ENCODE peak calls at places on chromosomes 4 and X, in six cellular contexts. One of them, this sample, is unnamed.

GRCh38 chr4:36399762-36400353 is 118.4 kb downstream of the DTHD1 start:
- DNase-seq in HepG2: peak; percentile 2
- DNase-seq in GM12878: peak; percentile 24
- DNase-seq in HCT116: no peak
- DNase-seq in H1: no peak
- DNase-seq in endothelial cell of umbilical vein: peak; percentile 5
- DNase-seq in this sample: no peak

GRCh38 chr4:76651616-76652015 is 216.6 kb downstream of the SHROOM3 start:
- DNase-seq in H1: no peak
- DNase-seq in endothelial cell of umbilical vein: no peak
- DNase-seq in GM12878: no peak
- DNase-seq in HCT116: no peak
- DNase-seq in HepG2: no peak
- DNase-seq in this sample: no peak

GRCh38 chrX:102651968-102652744 is 873 bp downstream of the GPRASP1 start:
- DNase-seq in H1: no peak
- DNase-seq in GM12878: no peak
- DNase-seq in HepG2: no peak
- DNase-seq in HCT116: no peak
- DNase-seq in endothelial cell of umbilical vein: peak; percentile 18
- DNase-seq in this sample: no peak

GRCh38 chr4:17717301-17717700 is 64.1 kb downstream of the FAM184B start:
- DNase-seq in HCT116: no peak
- DNase-seq in GM12878: no peak
- DNase-seq in H1: no peak
- DNase-seq in HepG2: no peak
- DNase-seq in endothelial cell of umbilical vein: no peak
- DNase-seq in this sample: peak; percentile 18

GRCh38 chr4:130359537-130359936 is 1263.6 kb downstream of the C4orf33 start:
- DNase-seq in H1: no peak
- DNase-seq in HepG2: peak; percentile 1
- DNase-seq in GM12878: no peak
- DNase-seq in HCT116: peak; percentile 6
- DNase-seq in endothelial cell of umbilical vein: peak; percentile 48
- DNase-seq in this sample: peak; percentile 20

GRCh38 chr4:85084371-85085170 is 118.1 kb upstream of the WDFY3 start:
- DNase-seq in endothelial cell of umbilical vein: peak; percentile 67
- DNase-seq in GM12878: no peak
- DNase-seq in HCT116: peak; percentile 75
- DNase-seq in HepG2: peak; percentile 60
- DNase-seq in H1: no peak
- DNase-seq in this sample: peak; percentile 71

GRCh38 chr4:86302242-86302641 is 57.6 kb downstream of the MAPK10 start:
- DNase-seq in endothelial cell of umbilical vein: peak; percentile 85
- DNase-seq in GM12878: no peak
- DNase-seq in HCT116: no peak
- DNase-seq in H1: no peak
- DNase-seq in HepG2: peak; percentile 3
- DNase-seq in this sample: no peak

GRCh38 chr4:59968796-59969195 is 1231.3 kb upstream of the ADGRL3 start:
- DNase-seq in H1: no peak
- DNase-seq in HCT116: no peak
- DNase-seq in GM12878: no peak
- DNase-seq in endothelial cell of umbilical vein: no peak
- DNase-seq in HepG2: no peak
- DNase-seq in this sample: no peak

GRCh38 chrX:87425618-87426017 is 92.0 kb upstream of the KLHL4 start:
- DNase-seq in GM12878: no peak
- DNase-seq in H1: no peak
- DNase-seq in HepG2: no peak
- DNase-seq in endothelial cell of umbilical vein: no peak
- DNase-seq in HCT116: no peak
- DNase-seq in this sample: no peak

GRCh38 chr4:186536285-186536684 is 19.1 kb downstream of the MTNR1A start:
- DNase-seq in GM12878: no peak
- DNase-seq in H1: no peak
- DNase-seq in HCT116: peak; percentile 48
- DNase-seq in endothelial cell of umbilical vein: no peak
- DNase-seq in HepG2: peak; percentile 8
- DNase-seq in this sample: no peak

GRCh38 chrX:44264936-44265335 is 78.5 kb downstream of the EFHC2 start:
- DNase-seq in HepG2: no peak
- DNase-seq in GM12878: no peak
- DNase-seq in H1: no peak
- DNase-seq in HCT116: no peak
- DNase-seq in endothelial cell of umbilical vein: no peak
- DNase-seq in this sample: no peak

GRCh38 chr4:104915864-104916263 is 230.8 kb upstream of the TET2 start:
- DNase-seq in HCT116: no peak
- DNase-seq in H1: no peak
- DNase-seq in endothelial cell of umbilical vein: no peak
- DNase-seq in HepG2: peak; percentile 12
- DNase-seq in GM12878: no peak
- DNase-seq in this sample: no peak

GRCh38 chrX:152926279-152926678 is 28.4 kb downstream of the ZNF185 start:
- DNase-seq in GM12878: no peak
- DNase-seq in HCT116: peak; percentile 64
- DNase-seq in endothelial cell of umbilical vein: peak; percentile 72
- DNase-seq in HepG2: peak; percentile 75
- DNase-seq in H1: no peak
- DNase-seq in this sample: no peak

GRCh38 chr4:138611017-138611416 is 368.9 kb upstream of the SLC7A11 start:
- DNase-seq in GM12878: no peak
- DNase-seq in HCT116: no peak
- DNase-seq in H1: no peak
- DNase-seq in HepG2: no peak
- DNase-seq in endothelial cell of umbilical vein: no peak
- DNase-seq in this sample: no peak

GRCh38 chr4:42638993-42639392 is 17.9 kb downstream of the ATP8A1 start:
- DNase-seq in HCT116: no peak
- DNase-seq in H1: no peak
- DNase-seq in endothelial cell of umbilical vein: no peak
- DNase-seq in GM12878: peak; percentile 92
- DNase-seq in HepG2: no peak
- DNase-seq in this sample: no peak

GRCh38 chrX:39601193-39602085 is 496.3 kb downstream of the BCOR start:
- DNase-seq in H1: no peak
- DNase-seq in GM12878: no peak
- DNase-seq in HepG2: no peak
- DNase-seq in endothelial cell of umbilical vein: no peak
- DNase-seq in HCT116: no peak
- DNase-seq in this sample: no peak

GRCh38 chr4:48899950-48900349 is 6.6 kb downstream of the OCIAD2 start:
- DNase-seq in HepG2: no peak
- DNase-seq in H1: no peak
- DNase-seq in HCT116: no peak
- DNase-seq in GM12878: no peak
- DNase-seq in endothelial cell of umbilical vein: peak; percentile 25
- DNase-seq in this sample: no peak

GRCh38 chrX:133838761-133839676 is 146.4 kb downstream of the GPC3 start:
- DNase-seq in endothelial cell of umbilical vein: peak; percentile 30
- DNase-seq in HepG2: no peak
- DNase-seq in HCT116: peak; percentile 3
- DNase-seq in H1: peak; percentile 3
- DNase-seq in GM12878: no peak
- DNase-seq in this sample: peak; percentile 5

GRCh38 chr4:169410839-169411770 is 140.3 kb upstream of the SH3RF1 start:
- DNase-seq in HCT116: no peak
- DNase-seq in endothelial cell of umbilical vein: peak; percentile 18
- DNase-seq in GM12878: peak; percentile 93
- DNase-seq in H1: no peak
- DNase-seq in HepG2: no peak
- DNase-seq in this sample: peak; percentile 5
- TF ChIP-seq POLR2AphosphoS5 in HCT116: no peak
- TF ChIP-seq POLR2AphosphoS5 in endothelial cell of umbilical vein: no peak
- TF ChIP-seq POLR2AphosphoS5 in GM12878: peak; percentile 74
- TF ChIP-seq POLR2AphosphoS5 in H1: no peak
- TF ChIP-seq POLR2AphosphoS5 in HepG2: no peak
- TF ChIP-seq POLR2AphosphoS5 in this sample: no peak

DNA sequence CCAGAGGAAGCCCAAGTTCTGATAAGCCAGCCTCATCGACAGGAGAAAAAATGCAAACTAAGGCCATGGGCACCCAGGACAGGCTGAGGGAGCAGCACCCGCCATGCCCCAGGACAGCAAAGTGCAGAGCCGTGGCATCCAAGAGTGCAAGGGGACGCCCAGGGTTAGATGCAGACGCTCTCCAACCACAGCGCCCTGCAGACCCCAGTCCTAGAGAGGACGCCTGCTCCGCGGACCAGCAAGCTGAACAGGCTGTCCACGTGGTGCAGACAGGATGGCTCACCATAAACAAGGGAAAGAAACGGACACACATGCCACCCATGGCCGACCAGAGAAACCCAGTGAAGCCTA is 32.6 kb downstream of the GAK start:
- DNase-seq in endothelial cell of umbilical vein: no peak
- DNase-seq in HCT116: no peak
- DNase-seq in HepG2: no peak
- DNase-seq in GM12878: no peak
- DNase-seq in H1: no peak
- DNase-seq in this sample: no peak
- TF ChIP-seq EZH2 in endothelial cell of umbilical vein: no peak
- TF ChIP-seq EZH2 in HCT116: no peak
- TF ChIP-seq EZH2 in HepG2: no peak
- TF ChIP-seq EZH2 in GM12878: no peak
- TF ChIP-seq EZH2 in H1: no peak
- TF ChIP-seq EZH2 in this sample: no peak

GRCh38 chrX:1422135-1422465 is 30.2 kb upstream of the SLC25A6 start:
- DNase-seq in H1: no peak
- DNase-seq in GM12878: no peak
- DNase-seq in endothelial cell of umbilical vein: no peak
- DNase-seq in HepG2: no peak
- DNase-seq in HCT116: no peak
- DNase-seq in this sample: no peak
- H3K36me3 ChIP-seq in H1: peaks cover 58% of the 10 kb centered on the region
- H3K36me3 ChIP-seq in GM12878: peaks cover 37% of the 10 kb centered on the region
- H3K36me3 ChIP-seq in endothelial cell of umbilical vein: peaks cover 13% of the 10 kb centered on the region
- H3K36me3 ChIP-seq in HepG2: peaks cover 4% of the 10 kb centered on the region
- H3K36me3 ChIP-seq in HCT116: peaks cover 2% of the 10 kb centered on the region
- H3K36me3 ChIP-seq in this sample: peaks cover 32% of the 10 kb centered on the region

GRCh38 chr4:2929469-2929868 is 33.7 kb downstream of the NOP14 start:
- DNase-seq in HepG2: no peak
- DNase-seq in GM12878: no peak
- DNase-seq in endothelial cell of umbilical vein: no peak
- DNase-seq in H1: no peak
- DNase-seq in HCT116: no peak
- DNase-seq in this sample: no peak
- TF ChIP-seq POLR2AphosphoS5 in HepG2: no peak
- TF ChIP-seq POLR2AphosphoS5 in GM12878: no peak
- TF ChIP-seq POLR2AphosphoS5 in endothelial cell of umbilical vein: no peak
- TF ChIP-seq POLR2AphosphoS5 in H1: no peak
- TF ChIP-seq POLR2AphosphoS5 in HCT116: no peak
- TF ChIP-seq POLR2AphosphoS5 in this sample: no peak

GRCh38 chr4:151322565-151322964 is 2.8 kb downstream of the SH3D19 start:
- DNase-seq in HCT116: no peak
- DNase-seq in HepG2: no peak
- DNase-seq in H1: no peak
- DNase-seq in GM12878: no peak
- DNase-seq in endothelial cell of umbilical vein: no peak
- DNase-seq in this sample: no peak

GRCh38 chr4:151329217-151330007 is 4.0 kb upstream of the SH3D19 start:
- DNase-seq in GM12878: no peak
- DNase-seq in endothelial cell of umbilical vein: no peak
- DNase-seq in HepG2: no peak
- DNase-seq in HCT116: no peak
- DNase-seq in H1: no peak
- DNase-seq in this sample: no peak

GRCh38 chr4:151324124-151324448 is 1.3 kb downstream of the SH3D19 start:
- DNase-seq in H1: no peak
- DNase-seq in HepG2: no peak
- DNase-seq in GM12878: no peak
- DNase-seq in HCT116: no peak
- DNase-seq in endothelial cell of umbilical vein: no peak
- DNase-seq in this sample: no peak

GRCh38 chr4:151324449-151325319 is 721 bp downstream of the SH3D19 start:
- DNase-seq in H1: peak; percentile 41
- DNase-seq in HepG2: peak; percentile 99
- DNase-seq in HCT116: peak; percentile 90
- DNase-seq in GM12878: no peak
- DNase-seq in endothelial cell of umbilical vein: peak; percentile 68
- DNase-seq in this sample: no peak

DNA sequence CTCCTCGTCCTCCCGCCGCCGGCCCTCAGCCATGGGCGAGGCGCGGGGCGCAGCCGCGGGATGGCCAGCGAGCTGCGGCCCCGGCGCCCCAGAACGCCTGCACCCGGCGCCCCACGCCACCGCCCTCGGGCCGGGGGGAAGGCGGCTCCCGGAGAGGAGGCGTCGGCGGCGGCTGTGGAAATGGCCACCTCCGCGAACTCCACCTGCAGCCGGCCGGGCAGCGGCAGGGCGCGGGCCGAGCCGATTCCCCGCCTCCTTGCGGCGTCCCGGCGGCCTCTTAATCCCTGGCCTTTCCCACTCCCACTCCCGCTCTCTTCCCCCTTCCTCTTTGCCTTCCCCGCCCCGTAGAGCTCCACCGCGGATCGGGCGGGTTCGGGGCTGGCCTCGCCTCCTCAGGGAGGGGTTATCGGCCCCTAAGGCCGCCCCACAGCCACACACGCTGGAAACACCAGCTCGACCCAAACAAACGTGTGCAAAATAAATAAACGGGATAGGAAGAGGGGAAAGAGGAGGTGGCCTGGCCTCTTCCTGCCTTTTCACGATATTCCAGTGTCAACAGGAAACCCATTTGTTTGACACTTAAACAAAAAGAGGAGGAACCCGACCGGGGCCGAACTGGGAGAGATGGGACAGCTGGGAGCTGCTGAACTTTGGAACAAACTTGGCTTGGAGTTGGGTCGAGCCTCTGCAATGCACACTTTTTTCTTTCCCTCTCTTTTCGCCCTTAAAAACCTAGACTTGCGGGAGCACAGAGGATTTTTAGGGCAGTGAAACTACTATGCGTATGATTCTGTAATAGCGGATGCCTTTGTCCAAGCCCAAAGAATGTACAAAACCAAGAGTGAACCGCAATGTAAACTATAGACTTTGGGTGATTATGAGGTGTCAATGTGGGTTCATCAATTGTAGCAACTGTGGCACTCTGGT is at the start of gene SH3D19:
- DNase-seq in H1: no peak
- DNase-seq in HepG2: peak; percentile 99
- DNase-seq in GM12878: no peak
- DNase-seq in endothelial cell of umbilical vein: peak; percentile 91
- DNase-seq in HCT116: peak; percentile 68
- DNase-seq in this sample: no peak
- TF ChIP-seq EZH2 in H1: no peak
- TF ChIP-seq EZH2 in HepG2: no peak
- TF ChIP-seq EZH2 in GM12878: no peak
- TF ChIP-seq EZH2 in endothelial cell of umbilical vein: no peak
- TF ChIP-seq EZH2 in HCT116: no peak
- TF ChIP-seq EZH2 in this sample: no peak

DNA sequence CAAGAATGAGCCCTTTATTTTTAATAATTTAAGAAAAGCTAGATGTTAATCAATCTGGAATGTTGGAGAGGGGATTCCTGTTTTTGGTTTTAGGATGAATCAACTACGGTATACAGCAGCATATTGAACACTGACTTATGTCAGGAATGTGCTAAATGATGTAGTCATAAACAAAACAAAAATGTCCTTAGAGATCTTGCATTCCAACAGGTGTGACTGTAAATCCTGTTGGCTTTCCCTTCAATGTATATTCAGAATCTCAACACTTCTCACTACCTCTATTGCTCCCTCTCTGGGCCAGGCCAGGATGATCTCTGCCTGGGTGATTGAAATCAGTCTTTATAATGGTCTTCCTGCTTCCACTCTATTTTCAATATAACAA is 37.8 kb upstream of the BDH2 start:
- DNase-seq in HepG2: no peak
- DNase-seq in GM12878: no peak
- DNase-seq in endothelial cell of umbilical vein: peak; percentile 57
- DNase-seq in HCT116: no peak
- DNase-seq in H1: no peak
- DNase-seq in this sample: no peak
- H3K36me3 ChIP-seq in HepG2: peaks cover 28% of the 10 kb centered on the region
- H3K36me3 ChIP-seq in GM12878: peaks cover 23% of the 10 kb centered on the region
- H3K36me3 ChIP-seq in endothelial cell of umbilical vein: peaks cover 3% of the 10 kb centered on the region
- H3K36me3 ChIP-seq in HCT116: peaks cover 11% of the 10 kb centered on the region
- H3K36me3 ChIP-seq in H1: peaks cover 27% of the 10 kb centered on the region
- H3K36me3 ChIP-seq in this sample: peaks cover 83% of the 10 kb centered on the region

This sample was measured in SK-N-MC.